ENCODE peak calls at places on chromosomes 6 and 20, in four cellular contexts. D, B, H and O are unnamed samples.

GRCh38 chr6:157993076-157993475 is 11.4 kb downstream of the SYNJ2 start:
- DNase-seq in H (no peak), B (no peak), D (no peak), O (no peak)

GRCh38 chr6:101226677-101227135 is 166.8 kb upstream of the GRIK2 start:
- DNase-seq in B (no peak), H (peak), D (peak), O (peak)

GRCh38 chr6:18022398-18023231 is 35.2 kb upstream of the KIF13A start:
- DNase-seq in B (no peak), D (no peak), H (no peak), O (peak)

GRCh38 chr20:13739726-13740649 is 44.7 kb downstream of the ESF1 start:
- DNase-seq in B (no peak), D (no peak), H (no peak), O (no peak)

GRCh38 chr20:45183084-45183483 is 8.4 kb downstream of the PI3 start:
- DNase-seq in D (no peak), B (no peak), H (no peak), O (no peak)

GRCh38 chr20:47256665-47257236 is 99.7 kb downstream of the ZMYND8 start:
- DNase-seq in H (no peak), D (no peak), B (no peak), O (no peak)

GRCh38 chr6:759729-760128 is 66.8 kb upstream of the EXOC2 start:
- DNase-seq in B (no peak), D (no peak), H (no peak), O (no peak)

GRCh38 chr6:157198425-157199279 is 124.7 kb downstream of the TMEM242 start:
- DNase-seq in H (no peak), D (no peak), B (no peak), O (no peak)

GRCh38 chr6:32700391-32701040 is 34.1 kb upstream of the HLA-DQB1 start:
- DNase-seq in H (peak), B (peak), D (peak), O (peak)

GRCh38 chr6:165913676-165914570 is 250.9 kb upstream of the PDE10A start:
- DNase-seq in H (no peak), D (no peak), B (no peak), O (no peak)

GRCh38 chr6:88494401-88495140 is 328.4 kb upstream of the CNR1 start:
- DNase-seq in B (no peak), H (no peak), D (no peak), O (no peak)

GRCh38 chr20:19976595-19977372 is 40.4 kb upstream of the NAA20 start:
- DNase-seq in D (no peak), H (peak), B (no peak), O (no peak)

GRCh38 chr6:89781070-89782034 is 38.2 kb downstream of the MDN1 start:
- DNase-seq in H (peak), B (no peak), D (no peak), O (no peak)

GRCh38 chr6:5066456-5067093 is 18.6 kb upstream of the PPP1R3G start:
- DNase-seq in H (no peak), B (no peak), D (no peak), O (no peak)

DNA sequence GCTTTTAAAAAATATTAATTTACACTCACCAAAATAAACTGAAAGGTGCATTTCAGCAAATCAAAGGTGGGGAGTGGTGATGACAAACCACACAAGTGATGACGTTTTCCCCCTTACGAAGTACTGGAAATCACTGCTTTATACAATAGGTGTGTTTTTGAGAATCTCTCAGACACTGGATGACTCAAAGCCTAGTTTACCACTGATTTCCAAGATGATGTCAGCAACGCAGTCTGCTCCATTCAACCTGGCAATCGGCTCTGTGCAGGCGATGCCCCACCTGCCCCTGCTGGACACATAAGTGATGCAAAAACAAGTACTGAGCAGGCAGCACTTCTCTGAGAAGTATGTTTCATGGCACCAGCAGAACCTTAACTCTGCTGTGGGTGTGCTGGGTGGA is 114.4 kb downstream of the SOD2 start:
- DNase-seq in B (no peak), D (no peak), H (no peak), O (no peak)
- TF ChIP-seq ELF4 in B (no peak), D (no peak), H (no peak), O (no peak)

GRCh38 chr6:52176550-52176949 is 9.6 kb upstream of the IL17A start:
- DNase-seq in B (no peak), D (no peak), H (no peak), O (no peak)
- TF ChIP-seq ELF4 in B (no peak), D (no peak), H (no peak), O (no peak)

GRCh38 chr20:41061155-41061554 is 32.5 kb downstream of the TOP1 start:
- DNase-seq in B (no peak), H (no peak), D (no peak), O (no peak)
- TF ChIP-seq ELF4 in B (no peak), H (no peak), D (no peak), O (no peak)

GRCh38 chr6:170436209-170436809 is 116.8 kb downstream of the PSMB1 start:
- DNase-seq in H (no peak), D (no peak), B (no peak), O (no peak)

GRCh38 chr6:170434114-170434820 is 118.8 kb downstream of the PSMB1 start:
- DNase-seq in D (no peak), H (peak), B (no peak), O (no peak)

GRCh38 chr6:170435766-170436165 is 117.3 kb downstream of the PSMB1 start:
- DNase-seq in H (no peak), D (no peak), B (no peak), O (no peak)

GRCh38 chr6:170434821-170435155 is 118.3 kb downstream of the PSMB1 start:
- DNase-seq in B (no peak), H (no peak), D (no peak), O (no peak)

DNA sequence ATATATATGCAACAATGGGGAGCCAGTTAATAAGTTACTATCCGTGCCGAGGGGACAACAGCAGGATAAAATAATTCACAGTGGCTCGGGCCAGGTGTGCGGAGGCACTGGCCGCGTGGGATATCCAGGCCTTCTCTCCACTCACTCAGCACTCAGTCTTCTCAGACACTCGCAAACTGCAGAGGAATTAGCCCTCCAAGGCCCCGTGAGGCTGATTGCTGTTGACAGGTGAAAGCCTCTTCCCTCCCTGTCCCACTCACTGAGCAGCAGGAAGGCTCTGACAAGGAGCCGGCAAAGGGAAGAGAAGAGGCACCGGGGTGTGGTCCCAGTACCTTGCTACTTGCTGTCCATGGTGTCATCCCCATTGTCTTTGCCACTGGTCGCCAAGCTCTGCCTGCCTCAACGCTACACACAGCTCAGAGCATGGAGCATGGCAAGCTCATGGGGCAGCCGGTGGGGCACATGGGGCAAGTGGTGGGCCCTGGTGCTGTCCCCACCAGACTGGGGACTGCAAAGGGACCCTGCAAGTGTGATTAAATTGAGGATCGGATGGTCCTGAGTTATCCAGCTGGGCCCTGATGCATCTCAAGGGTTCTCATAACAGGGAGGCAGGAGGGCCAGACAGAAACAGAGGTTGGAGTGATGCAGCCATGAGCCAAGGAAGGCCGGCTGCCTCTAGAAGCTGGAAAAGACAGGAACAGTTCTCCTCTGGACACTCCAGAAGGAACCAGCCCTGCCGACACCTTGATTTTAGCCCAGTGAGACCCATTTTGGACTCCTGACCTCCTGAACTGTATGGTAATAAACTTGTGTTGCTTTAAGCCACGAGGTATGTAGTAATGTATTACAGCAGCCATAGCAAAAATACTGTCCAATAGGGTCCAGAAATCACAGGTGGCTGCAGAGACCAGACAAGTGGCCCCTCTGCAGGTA is 119.7 kb downstream of the PSMB1 start:
- DNase-seq in D (no peak), B (no peak), H (no peak), O (no peak)
- TF ChIP-seq ELF4 in D (no peak), B (no peak), H (no peak), O (no peak)

DNA sequence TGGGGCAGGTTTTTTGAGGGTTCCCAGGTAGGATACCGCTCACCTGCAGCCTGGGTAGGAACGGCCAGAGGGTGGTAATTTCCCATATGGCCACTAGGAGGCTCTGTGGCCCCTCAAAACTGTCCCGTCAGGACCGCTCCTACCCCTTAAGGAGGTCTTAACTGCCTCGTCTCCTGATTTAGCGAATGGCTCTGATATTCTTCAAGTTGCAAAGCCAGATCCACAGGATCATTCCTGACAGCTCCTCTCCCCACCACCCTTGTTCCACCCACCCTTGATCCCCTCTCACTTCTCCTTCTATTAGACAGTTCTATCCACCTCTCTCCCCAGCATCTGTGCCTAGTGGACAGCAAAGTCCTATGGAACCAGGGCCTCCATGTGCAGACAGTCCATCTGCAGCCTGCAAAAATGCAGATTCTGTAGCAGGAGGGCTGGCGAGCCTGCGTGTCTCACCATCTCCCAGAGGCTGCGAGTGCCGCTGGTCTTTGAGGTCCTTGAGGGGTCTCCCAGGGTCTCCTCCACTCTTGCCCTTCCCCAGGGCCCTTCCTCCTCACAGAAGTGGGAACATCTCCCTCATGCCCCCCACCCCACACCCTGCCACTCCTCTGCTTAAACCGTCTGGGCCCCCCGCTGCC is 34.3 kb upstream of the ZBP1 start:
- DNase-seq in B (peak), D (peak), H (peak), O (peak)
- TF ChIP-seq ELF4 in B (no peak), D (no peak), H (no peak), O (no peak)

DNA sequence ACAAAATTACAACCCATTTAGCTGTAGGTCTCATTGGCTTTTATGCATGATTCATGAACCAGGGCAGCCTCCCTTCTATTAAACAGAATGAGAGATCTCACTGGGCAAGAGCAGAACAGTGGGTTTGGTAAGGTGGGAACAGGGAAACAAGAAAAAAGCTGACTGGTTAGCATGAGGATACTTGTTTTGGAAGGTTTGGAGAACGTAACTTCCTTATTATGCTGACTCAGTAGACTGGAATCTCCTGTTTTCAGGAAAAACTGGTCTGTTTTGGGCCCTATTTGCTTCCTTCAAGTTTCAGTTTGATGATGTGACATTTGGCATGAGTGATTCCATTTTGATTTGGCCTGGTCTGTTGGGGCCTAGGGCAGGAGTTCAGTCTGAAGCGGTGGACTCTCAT is 172.0 kb downstream of the MYLK4 start:
- DNase-seq in B (no peak), D (no peak), H (no peak), O (no peak)
- TF ChIP-seq ELF4 in B (no peak), D (no peak), H (no peak), O (no peak)

DNA sequence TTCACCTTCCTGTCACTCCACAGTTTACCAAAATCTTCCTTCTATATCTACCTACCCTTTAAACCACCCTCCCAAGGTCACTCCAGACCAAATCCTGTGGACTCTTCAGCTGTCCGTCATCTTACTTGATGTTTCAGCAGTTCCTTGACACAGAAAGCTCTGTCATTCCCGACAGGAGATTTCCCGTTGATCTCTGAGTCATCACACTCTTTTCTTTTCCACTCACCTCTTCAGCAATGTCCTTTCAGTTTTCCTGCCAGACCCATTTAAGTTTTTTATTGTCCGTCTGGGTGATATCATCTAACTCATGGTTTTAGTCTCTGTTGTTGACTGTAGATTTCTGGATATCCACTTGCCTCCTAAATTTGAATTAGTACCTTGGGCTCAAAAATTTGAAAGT is 69.9 kb upstream of the SCGN start:
- DNase-seq in B (no peak), D (no peak), H (no peak), O (no peak)
- TF ChIP-seq ELF4 in B (no peak), D (no peak), H (no peak), O (no peak)

GRCh38 chr6:113635222-113635970 is 221.7 kb upstream of the MARCKS start:
- DNase-seq in B (no peak), D (no peak), H (no peak), O (no peak)
- TF ChIP-seq ELF4 in B (no peak), D (no peak), H (no peak), O (no peak)

GRCh38 chr6:147905721-147906120 is 397.2 kb downstream of the SAMD5 start:
- DNase-seq in H (no peak), B (no peak), D (no peak), O (no peak)
- TF ChIP-seq ELF4 in H (no peak), B (no peak), D (no peak), O (no peak)

GRCh38 chr6:37809144-37809543 is 10.4 kb upstream of the ZFAND3 start:
- DNase-seq in H (no peak), D (no peak), B (no peak), O (no peak)
- TF ChIP-seq ELF4 in H (no peak), D (no peak), B (no peak), O (no peak)